ENCODE peak calls at places on chromosomes 2 and 18, in six cellular contexts. One of them, this sample, is unnamed.

GRCh38 chr2:239315308-239315707 is 85.5 kb downstream of the HDAC4 start:
- DNase-seq in gastrocnemius medialis: no peak
- DNase-seq in H7: no peak
- DNase-seq in sciatic nerve: peak
- DNase-seq in ovary: no peak
- DNase-seq in OCI-M1: no peak
- DNase-seq in this sample: no peak

GRCh38 chr2:159960413-159960812 is 102.0 kb downstream of the PLA2R1 start:
- DNase-seq in gastrocnemius medialis: no peak
- DNase-seq in H7: no peak
- DNase-seq in ovary: no peak
- DNase-seq in OCI-M1: peak
- DNase-seq in sciatic nerve: no peak
- DNase-seq in this sample: no peak

GRCh38 chr2:240704651-240705050 is 13.0 kb downstream of the AQP12A start:
- DNase-seq in H7: no peak
- DNase-seq in ovary: peak
- DNase-seq in OCI-M1: no peak
- DNase-seq in sciatic nerve: no peak
- DNase-seq in gastrocnemius medialis: no peak
- DNase-seq in this sample: no peak

GRCh38 chr2:131016826-131017596 is 76.2 kb downstream of the FAM168B start:
- DNase-seq in ovary: no peak
- DNase-seq in sciatic nerve: no peak
- DNase-seq in gastrocnemius medialis: no peak
- DNase-seq in OCI-M1: no peak
- DNase-seq in H7: no peak
- DNase-seq in this sample: peak

GRCh38 chr2:11177871-11178598 is 22.8 kb downstream of the SLC66A3 start:
- DNase-seq in sciatic nerve: no peak
- DNase-seq in ovary: no peak
- DNase-seq in gastrocnemius medialis: no peak
- DNase-seq in H7: no peak
- DNase-seq in OCI-M1: no peak
- DNase-seq in this sample: no peak

GRCh38 chr2:179749210-179749609 is 112.2 kb downstream of the ZNF385B start:
- DNase-seq in gastrocnemius medialis: no peak
- DNase-seq in ovary: no peak
- DNase-seq in sciatic nerve: no peak
- DNase-seq in H7: no peak
- DNase-seq in OCI-M1: no peak
- DNase-seq in this sample: no peak

GRCh38 chr18:58348517-58348916 is 280.4 kb downstream of the ALPK2 start:
- DNase-seq in ovary: no peak
- DNase-seq in gastrocnemius medialis: no peak
- DNase-seq in H7: no peak
- DNase-seq in sciatic nerve: no peak
- DNase-seq in OCI-M1: peak
- DNase-seq in this sample: no peak

GRCh38 chr2:100929142-100929541 is 72.9 kb upstream of the RPL31 start:
- DNase-seq in H7: no peak
- DNase-seq in OCI-M1: no peak
- DNase-seq in sciatic nerve: no peak
- DNase-seq in ovary: no peak
- DNase-seq in gastrocnemius medialis: no peak
- DNase-seq in this sample: no peak

GRCh38 chr2:24342110-24342910 is 18.0 kb downstream of the ITSN2 start:
- DNase-seq in sciatic nerve: no peak
- DNase-seq in ovary: no peak
- DNase-seq in gastrocnemius medialis: no peak
- DNase-seq in OCI-M1: no peak
- DNase-seq in H7: no peak
- DNase-seq in this sample: no peak

GRCh38 chr2:54455584-54456525 is at the start of gene SPTBN1:
- DNase-seq in sciatic nerve: peak
- DNase-seq in ovary: peak
- DNase-seq in gastrocnemius medialis: peak
- DNase-seq in OCI-M1: no peak
- DNase-seq in H7: peak
- DNase-seq in this sample: peak

GRCh38 chr2:232386740-232387450 is 8.3 kb downstream of the ALPP start:
- DNase-seq in H7: peak
- DNase-seq in OCI-M1: no peak
- DNase-seq in ovary: peak
- DNase-seq in sciatic nerve: no peak
- DNase-seq in gastrocnemius medialis: no peak
- DNase-seq in this sample: no peak

GRCh38 chr2:63735263-63735662 is 106.4 kb upstream of the UGP2 start:
- DNase-seq in ovary: no peak
- DNase-seq in H7: no peak
- DNase-seq in sciatic nerve: no peak
- DNase-seq in OCI-M1: peak
- DNase-seq in gastrocnemius medialis: no peak
- DNase-seq in this sample: no peak

GRCh38 chr2:27363933-27364332 is 6.2 kb downstream of the EIF2B4 start:
- DNase-seq in OCI-M1: no peak
- DNase-seq in H7: no peak
- DNase-seq in gastrocnemius medialis: no peak
- DNase-seq in ovary: no peak
- DNase-seq in sciatic nerve: no peak
- DNase-seq in this sample: no peak

GRCh38 chr2:207332473-207333212 is 166.9 kb upstream of the KLF7 start:
- DNase-seq in sciatic nerve: no peak
- DNase-seq in ovary: no peak
- DNase-seq in H7: no peak
- DNase-seq in OCI-M1: peak
- DNase-seq in gastrocnemius medialis: no peak
- DNase-seq in this sample: no peak

GRCh38 chr18:28390022-28390421 is 213.1 kb upstream of the CDH2 start:
- DNase-seq in sciatic nerve: no peak
- DNase-seq in gastrocnemius medialis: no peak
- DNase-seq in H7: no peak
- DNase-seq in OCI-M1: no peak
- DNase-seq in ovary: no peak
- DNase-seq in this sample: no peak

GRCh38 chr2:237323656-237324055 is 90.3 kb downstream of the COL6A3 start:
- DNase-seq in gastrocnemius medialis: no peak
- DNase-seq in ovary: no peak
- DNase-seq in H7: no peak
- DNase-seq in OCI-M1: no peak
- DNase-seq in sciatic nerve: no peak
- DNase-seq in this sample: no peak

GRCh38 chr2:181183878-181184553 is 203.6 kb downstream of the UBE2E3 start:
- DNase-seq in OCI-M1: no peak
- DNase-seq in sciatic nerve: no peak
- DNase-seq in ovary: no peak
- DNase-seq in H7: no peak
- DNase-seq in gastrocnemius medialis: no peak
- DNase-seq in this sample: no peak

GRCh38 chr2:102122115-102122514 is 20.4 kb upstream of the IL1R1 start:
- DNase-seq in gastrocnemius medialis: no peak
- DNase-seq in H7: no peak
- DNase-seq in ovary: no peak
- DNase-seq in sciatic nerve: no peak
- DNase-seq in OCI-M1: no peak
- DNase-seq in this sample: no peak

GRCh38 chr2:130353291-130354134 is 2.3 kb upstream of the PTPN18 start:
- DNase-seq in OCI-M1: no peak
- DNase-seq in ovary: no peak
- DNase-seq in gastrocnemius medialis: no peak
- DNase-seq in sciatic nerve: no peak
- DNase-seq in H7: no peak
- DNase-seq in this sample: no peak

GRCh38 chr2:28193552-28194383 is 198.9 kb upstream of the FOSL2 start:
- DNase-seq in OCI-M1: no peak
- DNase-seq in ovary: no peak
- DNase-seq in sciatic nerve: no peak
- DNase-seq in H7: peak
- DNase-seq in gastrocnemius medialis: no peak
- DNase-seq in this sample: no peak

GRCh38 chr2:230575640-230576324 is 136.9 kb upstream of the CAB39 start:
- DNase-seq in gastrocnemius medialis: no peak
- DNase-seq in sciatic nerve: no peak
- DNase-seq in OCI-M1: no peak
- DNase-seq in ovary: no peak
- DNase-seq in H7: no peak
- DNase-seq in this sample: no peak

GRCh38 chr2:170812716-170813585 is 3.7 kb upstream of the GAD1 start:
- DNase-seq in H7: peak
- DNase-seq in gastrocnemius medialis: peak
- DNase-seq in ovary: no peak
- DNase-seq in sciatic nerve: no peak
- DNase-seq in OCI-M1: peak
- DNase-seq in this sample: no peak

GRCh38 chr2:236010920-236011685 is 157.1 kb downstream of the GBX2 start:
- DNase-seq in H7: no peak
- DNase-seq in ovary: no peak
- DNase-seq in gastrocnemius medialis: no peak
- DNase-seq in OCI-M1: no peak
- DNase-seq in sciatic nerve: no peak
- DNase-seq in this sample: no peak

GRCh38 chr2:170321526-170321925 is 143.6 kb downstream of the MYO3B start:
- DNase-seq in H7: no peak
- DNase-seq in gastrocnemius medialis: no peak
- DNase-seq in ovary: no peak
- DNase-seq in sciatic nerve: no peak
- DNase-seq in OCI-M1: no peak
- DNase-seq in this sample: no peak

GRCh38 chr2:24164416-24164973 is 10.4 kb upstream of the FAM228A start:
- DNase-seq in gastrocnemius medialis: no peak
- DNase-seq in ovary: no peak
- DNase-seq in OCI-M1: peak
- DNase-seq in H7: peak
- DNase-seq in sciatic nerve: no peak
- DNase-seq in this sample: no peak

GRCh38 chr18:44552706-44553105 is 128.0 kb upstream of the SETBP1 start:
- DNase-seq in gastrocnemius medialis: no peak
- DNase-seq in OCI-M1: no peak
- DNase-seq in H7: peak
- DNase-seq in sciatic nerve: no peak
- DNase-seq in ovary: no peak
- DNase-seq in this sample: no peak

GRCh38 chr18:60027397-60027796 is 127.6 kb downstream of the PMAIP1 start:
- DNase-seq in OCI-M1: no peak
- DNase-seq in ovary: no peak
- DNase-seq in gastrocnemius medialis: no peak
- DNase-seq in sciatic nerve: no peak
- DNase-seq in H7: no peak
- DNase-seq in this sample: no peak

GRCh38 chr2:176174382-176174834 is 14.1 kb upstream of the HOXD1 start:
- DNase-seq in OCI-M1: peak
- DNase-seq in gastrocnemius medialis: no peak
- DNase-seq in H7: peak
- DNase-seq in sciatic nerve: no peak
- DNase-seq in ovary: peak
- DNase-seq in this sample: no peak

GRCh38 chr2:45382744-45383143 is 228.3 kb downstream of the SRBD1 start:
- DNase-seq in sciatic nerve: no peak
- DNase-seq in H7: no peak
- DNase-seq in ovary: no peak
- DNase-seq in OCI-M1: peak
- DNase-seq in gastrocnemius medialis: no peak
- DNase-seq in this sample: no peak

GRCh38 chr2:68157002-68157401 is 686 bp upstream of the PNO1 start:
- DNase-seq in gastrocnemius medialis: no peak
- DNase-seq in ovary: no peak
- DNase-seq in sciatic nerve: peak
- DNase-seq in H7: peak
- DNase-seq in OCI-M1: peak
- DNase-seq in this sample: no peak

GRCh38 chr2:214126135-214126534 is 284.7 kb upstream of the VWC2L start:
- DNase-seq in H7: no peak
- DNase-seq in OCI-M1: no peak
- DNase-seq in ovary: no peak
- DNase-seq in sciatic nerve: no peak
- DNase-seq in gastrocnemius medialis: no peak
- DNase-seq in this sample: no peak

GRCh38 chr2:157784823-157785175 is 91.3 kb downstream of the ACVR1 start:
- DNase-seq in ovary: no peak
- DNase-seq in gastrocnemius medialis: no peak
- DNase-seq in OCI-M1: no peak
- DNase-seq in H7: no peak
- DNase-seq in sciatic nerve: no peak
- DNase-seq in this sample: no peak

GRCh38 chr2:240369725-240370585 is 65.5 kb upstream of the GPC1 start:
- DNase-seq in gastrocnemius medialis: peak
- DNase-seq in H7: no peak
- DNase-seq in ovary: peak
- DNase-seq in OCI-M1: no peak
- DNase-seq in sciatic nerve: peak
- DNase-seq in this sample: peak

GRCh38 chr2:16382451-16382850 is 283.2 kb downstream of the CYRIA start:
- DNase-seq in gastrocnemius medialis: no peak
- DNase-seq in ovary: no peak
- DNase-seq in H7: no peak
- DNase-seq in OCI-M1: no peak
- DNase-seq in sciatic nerve: no peak
- DNase-seq in this sample: no peak

GRCh38 chr2:55498582-55498981 is 20.9 kb upstream of the CFAP36 start:
- DNase-seq in ovary: no peak
- DNase-seq in H7: no peak
- DNase-seq in OCI-M1: no peak
- DNase-seq in sciatic nerve: no peak
- DNase-seq in gastrocnemius medialis: no peak
- DNase-seq in this sample: no peak

This sample was measured in RWPE2.